ENCODE peak calls at places on chromosomes 3 and 15, in six cellular contexts. K, N, X, F, W and U are unnamed samples.

GRCh38 chr15:40493089-40493840 is 22.5 kb downstream of the CHST14 start:
- DNase-seq in K (no peak), N (no peak), X (no peak), F (no peak), W (no peak), U (no peak)

GRCh38 chr15:74821091-74821789 is 5.2 kb upstream of the CPLX3 start:
- DNase-seq in K (peak; percentile 46), N (no peak), X (no peak), F (no peak), W (no peak), U (no peak)

GRCh38 chr3:67329358-67329757 is 325.1 kb downstream of the SUCLG2 start:
- DNase-seq in K (no peak), N (no peak), X (no peak), F (peak; percentile 42), W (no peak), U (no peak)

GRCh38 chr3:16148783-16149182 is 25.7 kb upstream of the GALNT15 start:
- DNase-seq in K (no peak), N (peak; percentile 62), X (no peak), F (no peak), W (peak; percentile 95), U (no peak)

GRCh38 chr3:55584716-55585368 is 97.7 kb upstream of the WNT5A start:
- DNase-seq in K (no peak), N (no peak), X (no peak), F (no peak), W (no peak), U (no peak)

GRCh38 chr3:125003369-125003853 is 52.4 kb downstream of the HEG1 start:
- DNase-seq in K (no peak), N (peak; percentile 10), X (no peak), F (peak; percentile 98), W (no peak), U (no peak)

GRCh38 chr3:146195605-146196004 is 34.6 kb upstream of the PLOD2 start:
- DNase-seq in K (no peak), N (no peak), X (no peak), F (no peak), W (no peak), U (no peak)

GRCh38 chr3:116444819-116445290 is 432 bp downstream of the LSAMP start:
- DNase-seq in K (peak; percentile 30), N (no peak), X (no peak), F (no peak), W (no peak), U (no peak)

GRCh38 chr15:57395292-57395691 is 19.0 kb downstream of the CGNL1 start:
- DNase-seq in K (no peak), N (peak; percentile 40), X (no peak), F (no peak), W (peak; percentile 91), U (no peak)

GRCh38 chr3:120648290-120648689 is 33.7 kb downstream of the HGD start:
- DNase-seq in K (no peak), N (no peak), X (no peak), F (no peak), W (no peak), U (no peak)

GRCh38 chr3:134754768-134755559 is 40.1 kb upstream of the EPHB1 start:
- DNase-seq in K (peak; percentile 85), N (peak; percentile 19), X (peak; percentile 19), F (peak; percentile 29), W (peak; percentile 24), U (peak; percentile 44)

GRCh38 chr3:4979401-4980228 is at the start of gene BHLHE40:
- DNase-seq in K (peak; percentile 63), N (no peak), X (no peak), F (no peak), W (peak; percentile 56), U (no peak)

GRCh38 chr3:73419993-73420392 is 204.7 kb downstream of the PDZRN3 start:
- DNase-seq in K (no peak), N (no peak), X (no peak), F (no peak), W (no peak), U (no peak)

GRCh38 chr15:67745059-67745993 is 80.0 kb upstream of the SKOR1 start:
- DNase-seq in K (no peak), N (no peak), X (no peak), F (no peak), W (no peak), U (no peak)

GRCh38 chr3:113084777-113085176 is 94.0 kb downstream of the GTPBP8 start:
- DNase-seq in K (no peak), N (no peak), X (no peak), F (no peak), W (peak; percentile 10), U (no peak)

GRCh38 chr15:67531379-67532059 is 10.6 kb downstream of the C15orf61 start:
- DNase-seq in K (no peak), N (no peak), X (no peak), F (no peak), W (peak; percentile 9), U (no peak)

GRCh38 chr15:68158046-68158628 is 47.0 kb downstream of the CALML4 start:
- DNase-seq in K (no peak), N (no peak), X (no peak), F (peak; percentile 17), W (no peak), U (no peak)

GRCh38 chr3:175608351-175608750 is 749.2 kb downstream of the NAALADL2 start:
- DNase-seq in K (no peak), N (no peak), X (no peak), F (no peak), W (no peak), U (no peak)

GRCh38 chr3:183295211-183295610 is 42.2 kb downstream of the B3GNT5 start:
- DNase-seq in K (no peak), N (peak; percentile 25), X (no peak), F (peak; percentile 18), W (no peak), U (no peak)

GRCh38 chr3:194089357-194090177 is 46.4 kb upstream of the HES1 start:
- DNase-seq in K (no peak), N (peak; percentile 94), X (peak; percentile 82), F (peak; percentile 71), W (peak; percentile 99), U (peak; percentile 94)

GRCh38 chr3:2655229-2655701 is 454.9 kb downstream of the IL5RA start:
- DNase-seq in K (no peak), N (no peak), X (no peak), F (no peak), W (no peak), U (no peak)

GRCh38 chr3:50339485-50340196 is 995 bp downstream of the RASSF1 start:
- DNase-seq in K (no peak), N (no peak), X (no peak), F (no peak), W (no peak), U (no peak)
- TF ChIP-seq JUN in K (no peak), N (no peak), X (no peak), F (no peak), W (no peak), U (no peak)

DNA sequence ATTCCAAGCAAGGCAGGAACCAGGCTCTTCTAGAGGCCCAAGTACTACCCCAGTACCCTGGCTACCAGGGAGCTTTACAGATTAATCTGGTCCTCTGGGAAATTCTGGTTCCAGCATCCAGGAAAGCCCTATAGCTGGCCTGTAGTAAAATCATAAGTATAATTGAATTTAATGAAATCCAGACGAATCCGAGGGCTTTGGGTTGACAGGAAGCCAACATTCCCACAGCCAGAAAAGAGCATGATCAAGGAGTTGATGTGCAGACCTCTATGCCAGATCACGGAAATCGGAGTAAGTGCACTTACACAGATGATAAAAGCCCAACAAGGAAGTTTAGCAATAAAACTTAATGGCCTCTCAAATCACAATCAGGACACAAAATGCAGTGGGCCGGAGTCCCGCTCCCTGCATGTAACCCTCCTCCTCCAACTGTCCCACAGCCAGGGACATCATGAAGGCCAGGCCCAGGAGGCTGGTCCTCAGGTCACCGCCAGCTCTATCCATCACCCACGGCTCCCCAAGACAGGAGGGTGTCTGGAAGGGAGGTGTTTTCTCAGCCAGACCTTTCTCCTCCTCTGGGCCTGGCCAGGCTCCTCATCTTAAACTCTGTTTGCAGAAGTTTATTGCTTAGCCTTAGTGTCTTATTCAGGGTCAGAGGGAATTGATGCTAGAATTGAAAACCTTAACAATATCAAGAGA is 62.8 kb upstream of the SEC22A start:
- DNase-seq in K (no peak), N (no peak), X (no peak), F (no peak), W (no peak), U (no peak)
- TF ChIP-seq JUN in K (no peak), N (no peak), X (no peak), F (no peak), W (no peak), U (no peak)

GRCh38 chr15:29124581-29125381 is 144.8 kb downstream of the NSMCE3 start:
- DNase-seq in K (no peak), N (no peak), X (no peak), F (no peak), W (no peak), U (no peak)

GRCh38 chr15:29127506-29128430 is 141.9 kb downstream of the NSMCE3 start:
- DNase-seq in K (no peak), N (no peak), X (no peak), F (no peak), W (no peak), U (no peak)

GRCh38 chr15:29126821-29127461 is 142.7 kb downstream of the NSMCE3 start:
- DNase-seq in K (peak; percentile 45), N (peak; percentile 23), X (no peak), F (no peak), W (no peak), U (peak; percentile 78)

GRCh38 chr15:29125382-29126207 is 144.0 kb downstream of the NSMCE3 start:
- DNase-seq in K (no peak), N (no peak), X (no peak), F (no peak), W (no peak), U (no peak)

GRCh38 chr15:29126208-29126536 is 143.4 kb downstream of the NSMCE3 start:
- DNase-seq in K (no peak), N (no peak), X (no peak), F (no peak), W (no peak), U (no peak)
- TF ChIP-seq JUN in K (no peak), N (no peak), X (no peak), F (no peak), W (no peak), U (no peak)

GRCh38 chr3:197790033-197790432 is 1.0 kb upstream of the LRCH3 start:
- DNase-seq in K (no peak), N (no peak), X (no peak), F (no peak), W (no peak), U (no peak)

GRCh38 chr3:197789309-197789708 is 1.7 kb upstream of the LRCH3 start:
- DNase-seq in K (no peak), N (no peak), X (no peak), F (no peak), W (no peak), U (no peak)

GRCh38 chr3:197784019-197784585 is 7.0 kb upstream of the LRCH3 start:
- DNase-seq in K (no peak), N (no peak), X (no peak), F (no peak), W (no peak), U (no peak)

GRCh38 chr3:197791120-197792018 is at the start of gene LRCH3:
- DNase-seq in K (peak; percentile 95), N (peak; percentile 65), X (peak; percentile 58), F (peak; percentile 56), W (peak; percentile 90), U (peak; percentile 81)

DNA sequence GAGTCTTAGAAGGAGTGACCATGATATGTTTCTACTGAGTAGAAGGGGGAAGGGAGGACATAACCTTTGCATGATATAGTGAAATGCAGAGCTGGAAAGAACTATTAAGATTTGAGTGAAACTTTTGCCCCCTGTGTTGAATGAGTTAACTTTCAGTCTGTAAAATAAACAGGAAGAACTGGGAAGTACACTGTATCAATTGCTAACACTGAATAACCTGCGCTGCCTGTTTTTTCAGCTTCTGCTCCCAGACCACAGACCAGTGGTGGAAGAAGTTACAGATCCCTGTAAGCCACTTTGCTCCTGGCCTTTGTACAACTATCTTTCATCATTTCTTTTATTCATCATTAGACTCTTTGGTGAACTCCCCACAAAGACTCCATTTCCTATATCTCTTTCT is 3.6 kb upstream of the LRCH3 start:
- DNase-seq in K (no peak), N (no peak), X (no peak), F (no peak), W (peak; percentile 26), U (no peak)
- TF ChIP-seq JUN in K (no peak), N (no peak), X (no peak), F (no peak), W (no peak), U (no peak)